ENCODE peak calls at places on chromosomes 5 and 9, in eight cellular contexts. N is fibroblast of mammary gland, C is A673, I is colonic mucosa, R is astrocyte, M is right lobe of liver, T is pancreas, J is BJ. Q is an unnamed sample.

GRCh38 chr5:169300468-169301385 is at the start of gene SLIT3:
- DNase-seq in N (peak; percentile 81), C (peak; percentile 40), I (peak; percentile 48), R (peak; percentile 78), M (no peak), T (peak; percentile 19), J (peak; percentile 33), Q (peak; percentile 42)

GRCh38 chr5:5534333-5534732 is 111.9 kb downstream of the ICE1 start:
- DNase-seq in N (no peak), C (no peak), I (no peak), R (no peak), M (no peak), T (no peak), J (no peak), Q (no peak)

GRCh38 chr9:8567963-8568579 is 768.5 kb upstream of the DMAC1 start:
- DNase-seq in N (no peak), C (no peak), I (no peak), R (no peak), M (no peak), T (no peak), J (no peak), Q (no peak)

GRCh38 chr5:56426658-56427057 is 193.5 kb upstream of the ANKRD55 start:
- DNase-seq in N (no peak), C (no peak), I (no peak), R (no peak), M (no peak), T (no peak), J (no peak), Q (no peak)

GRCh38 chr5:55319481-55319880 is 11.7 kb downstream of the MTREX start:
- DNase-seq in N (no peak), C (no peak), I (no peak), R (no peak), M (no peak), T (no peak), J (no peak), Q (no peak)

GRCh38 chr5:131751551-131751950 is 45.3 kb downstream of the FNIP1 start:
- DNase-seq in N (no peak), C (no peak), I (no peak), R (no peak), M (no peak), T (no peak), J (no peak), Q (no peak)

GRCh38 chr5:36017622-36018021 is 26.4 kb upstream of the UGT3A1 start:
- DNase-seq in N (no peak), C (no peak), I (peak; percentile 31), R (no peak), M (no peak), T (no peak), J (no peak), Q (no peak)

GRCh38 chr5:58188287-58188651 is 271.6 kb downstream of the PLK2 start:
- DNase-seq in N (peak; percentile 45), C (no peak), I (no peak), R (peak; percentile 87), M (no peak), T (no peak), J (peak; percentile 29), Q (peak; percentile 41)

GRCh38 chr5:157308826-157309465 is 43.0 kb downstream of the CYFIP2 start:
- DNase-seq in N (peak; percentile 73), C (peak; percentile 4), I (no peak), R (no peak), M (no peak), T (no peak), J (no peak), Q (peak; percentile 28)

GRCh38 chr5:18534119-18534518 is 899.9 kb downstream of the TAF11L14 start:
- DNase-seq in N (no peak), C (no peak), I (no peak), R (no peak), M (no peak), T (no peak), J (no peak), Q (no peak)

DNA sequence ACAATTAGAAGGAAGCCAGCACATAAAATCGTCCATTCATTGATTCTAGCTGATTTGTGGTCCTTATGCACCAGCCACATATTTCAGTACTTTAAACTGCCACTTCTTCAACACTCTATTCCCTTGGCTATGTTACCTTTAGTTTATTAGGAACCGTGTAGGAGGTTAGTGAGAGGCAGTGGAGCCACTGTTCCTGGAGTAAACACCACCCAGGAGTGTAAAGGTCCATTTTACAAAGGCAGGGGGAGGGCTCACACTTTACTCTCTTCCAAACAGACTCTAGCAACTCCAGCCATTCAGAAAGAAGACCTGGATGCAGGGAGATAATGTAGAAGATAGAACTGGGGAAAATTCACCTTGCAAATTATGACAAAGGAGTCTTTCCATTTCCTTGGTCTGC is 170.2 kb upstream of the RPS23 start:
- DNase-seq in N (no peak), C (no peak), I (no peak), R (no peak), M (no peak), T (no peak), J (no peak), Q (no peak)
- H3K4me3 ChIP-seq in N (no peak overlapping the region), C (no peak overlapping the region), I (no peak overlapping the region), R (no peak overlapping the region), M (no peak overlapping the region), T (no peak overlapping the region), J (no peak overlapping the region), Q (no peak overlapping the region)

GRCh38 chr9:933356-933755 is 43.1 kb upstream of the DMRT3 start:
- DNase-seq in N (no peak), C (no peak), I (no peak), R (no peak), M (no peak), T (no peak), J (no peak), Q (no peak)

GRCh38 chr9:922731-923130 is 53.7 kb upstream of the DMRT3 start:
- DNase-seq in N (no peak), C (no peak), I (no peak), R (no peak), M (no peak), T (no peak), J (no peak), Q (no peak)

GRCh38 chr9:926976-927375 is 49.5 kb upstream of the DMRT3 start:
- DNase-seq in N (no peak), C (no peak), I (no peak), R (no peak), M (no peak), T (no peak), J (no peak), Q (no peak)

GRCh38 chr9:929719-930118 is 46.7 kb upstream of the DMRT3 start:
- DNase-seq in N (no peak), C (no peak), I (no peak), R (no peak), M (no peak), T (no peak), J (no peak), Q (no peak)

DNA sequence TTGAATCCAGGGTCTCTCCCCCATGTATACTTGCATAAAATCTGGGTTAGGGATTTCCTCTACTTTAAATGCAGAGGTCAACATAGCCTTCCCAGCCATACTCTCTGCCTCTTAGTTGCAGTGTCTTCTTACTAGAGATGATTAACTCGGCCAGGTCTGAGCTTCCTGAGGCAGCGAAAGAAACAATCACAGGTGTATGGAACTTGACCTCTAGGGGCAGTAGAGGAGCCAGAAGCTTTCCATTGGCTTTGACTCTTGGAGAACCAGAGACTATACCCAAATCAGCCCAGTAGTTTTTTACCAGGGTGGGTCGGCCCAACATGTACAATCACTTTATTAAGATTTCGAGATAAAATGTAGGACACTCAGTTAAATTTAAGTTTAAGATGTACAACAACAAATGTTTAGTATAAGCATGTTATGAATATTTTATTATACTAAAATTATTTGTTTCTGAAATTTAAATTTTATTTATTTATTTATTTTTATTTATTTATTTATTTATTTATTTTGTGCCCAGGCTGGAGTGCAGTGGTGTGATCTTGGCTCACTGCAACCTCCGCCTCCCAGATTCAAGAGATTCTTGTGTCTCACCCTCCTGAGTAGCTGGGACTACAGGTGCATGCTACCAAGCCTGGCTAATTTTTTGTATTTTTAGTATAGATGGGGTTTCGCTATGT is 48.0 kb upstream of the DMRT3 start:
- DNase-seq in N (no peak), C (peak; percentile 33), I (no peak), R (no peak), M (no peak), T (no peak), J (no peak), Q (no peak)
- TF ChIP-seq CTCF in N (peak; percentile 30), C (peak; percentile 53), I (peak; percentile 31), R (peak; percentile 9), M (peak; percentile 48), T (peak; percentile 37), J (peak; percentile 42), Q (peak; percentile 33)

DNA sequence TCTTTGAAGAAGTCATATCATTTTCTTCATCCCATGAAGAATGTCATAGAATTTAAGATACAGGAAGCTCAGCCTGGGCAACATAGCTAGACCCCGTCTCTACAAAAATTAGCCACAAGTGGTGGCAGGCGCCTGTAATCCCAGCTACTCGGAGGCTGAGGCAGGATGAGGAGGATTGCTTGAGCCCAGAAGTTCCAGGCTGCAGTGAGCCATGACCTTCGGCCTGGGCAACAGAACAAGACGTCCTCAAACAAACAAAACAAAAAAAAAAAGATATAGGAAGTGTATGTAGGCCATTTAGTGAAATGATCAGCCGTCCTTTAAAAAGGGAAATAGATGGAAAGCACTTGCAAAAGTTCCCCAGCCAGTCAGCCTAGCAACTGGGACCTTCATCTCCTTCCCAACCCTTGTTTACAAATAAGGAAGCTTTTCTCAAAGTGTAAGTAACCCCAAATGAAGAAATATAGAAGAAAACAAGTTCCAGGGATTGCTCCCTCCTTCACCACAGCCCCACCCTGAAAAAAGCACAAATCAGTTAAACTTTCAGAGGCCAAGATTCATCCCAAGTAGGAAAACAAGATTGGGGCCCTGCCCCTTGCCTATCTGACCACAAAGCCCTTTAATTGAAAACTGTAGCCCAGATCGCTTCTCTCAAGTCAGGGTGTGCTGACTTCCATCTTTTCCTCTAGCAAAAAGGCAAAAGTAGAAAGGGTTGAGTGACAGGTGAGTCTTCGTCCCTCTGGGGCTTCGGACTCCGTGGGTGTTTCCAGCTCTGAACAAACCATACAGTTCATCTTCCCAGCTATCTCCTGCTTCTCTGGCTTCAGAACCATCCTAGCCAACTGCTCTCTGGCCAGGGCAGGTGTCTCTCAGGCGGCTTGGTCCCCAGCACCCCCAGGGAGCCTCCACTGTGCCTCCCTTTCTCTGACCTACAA is 1.2 kb downstream of the SLC31A2 start:
- DNase-seq in N (no peak), C (no peak), I (no peak), R (no peak), M (no peak), T (no peak), J (no peak), Q (no peak)
- H3K4me3 ChIP-seq in N (peak overlapping the region; percentile 86), C (peak overlapping the region; percentile 93), I (peak overlapping the region; percentile 74), R (peak overlapping the region; percentile 73), M (peak overlapping the region; percentile 99), T (peak overlapping the region; percentile 93), J (peak overlapping the region; percentile 94), Q (peak overlapping the region; percentile 88)

DNA sequence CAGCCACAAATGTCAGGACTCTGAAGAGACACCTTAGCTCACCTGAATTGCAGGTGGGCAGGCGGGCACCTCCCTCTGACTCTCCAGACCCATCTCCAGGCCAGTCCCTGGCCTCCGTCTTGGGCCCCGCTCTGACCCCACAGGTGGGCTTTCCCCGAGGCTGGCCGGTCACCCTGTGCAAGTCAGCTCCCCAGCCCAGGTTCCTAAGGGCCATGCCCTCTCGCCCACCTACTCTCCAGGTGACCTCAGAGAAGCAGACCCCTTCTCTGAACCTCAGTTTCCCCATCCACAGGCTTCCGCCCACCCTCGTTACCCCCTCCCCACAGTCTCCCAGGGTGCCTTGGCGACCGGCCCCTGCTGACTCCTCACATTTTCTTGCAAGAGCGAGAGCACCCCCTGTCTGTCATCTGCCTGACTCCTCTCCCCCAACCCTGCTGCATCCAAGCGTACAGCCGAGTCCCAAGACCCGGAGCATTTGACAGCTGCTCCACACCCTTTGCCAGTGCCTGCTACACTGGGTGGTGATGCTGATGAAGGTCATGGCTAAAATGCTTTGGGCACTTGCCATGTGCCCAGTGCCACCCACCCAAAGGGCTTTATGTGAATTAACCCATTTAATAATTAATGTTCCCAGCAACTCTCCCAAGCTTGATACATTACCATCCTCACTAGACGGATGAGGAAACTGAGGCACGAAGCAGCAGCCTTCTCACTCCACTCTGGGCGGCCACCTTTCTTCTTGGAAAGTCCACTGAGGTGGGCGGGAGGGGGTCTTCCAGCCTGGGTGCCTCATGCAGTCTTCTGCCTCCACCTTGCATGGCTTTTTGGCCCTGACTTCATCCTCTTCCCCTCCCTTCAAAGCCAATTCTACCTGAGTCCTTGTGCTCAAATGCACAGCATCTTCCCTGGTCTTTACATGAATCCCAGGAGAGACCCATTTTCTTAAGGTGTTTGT is 51.1 kb upstream of the ORM1 start:
- DNase-seq in N (peak; percentile 50), C (peak; percentile 73), I (no peak), R (peak; percentile 46), M (peak; percentile 58), T (no peak), J (no peak), Q (no peak)
- TF ChIP-seq CTCF in N (peak; percentile 35), C (peak; percentile 75), I (no peak), R (peak; percentile 29), M (peak; percentile 41), T (peak; percentile 38), J (no peak), Q (peak; percentile 48)